ENCODE peak calls at places on chromosomes 16 and 17, in four cellular contexts. F is H1, J is K562, Y is IMR-90. O is an unnamed sample.

GRCh38 chr16:23296994-23297393 is 5.1 kb upstream of the SCNN1B start:
- DNase-seq in F (no peak), J (peak), Y (no peak), O (no peak)

GRCh38 chr17:75822119-75822799 is 21.9 kb downstream of the UNC13D start:
- DNase-seq in F (no peak), J (no peak), Y (no peak), O (no peak)

GRCh38 chr16:69741519-69741918 is 13.2 kb downstream of the NOB1 start:
- DNase-seq in F (no peak), J (no peak), Y (peak), O (no peak)

GRCh38 chr17:76968707-76969597 is 100.7 kb downstream of the MGAT5B start:
- DNase-seq in F (peak), J (peak), Y (no peak), O (no peak)

GRCh38 chr17:49471089-49471683 is 23.9 kb upstream of the NGFR start:
- DNase-seq in F (no peak), J (no peak), Y (no peak), O (no peak)

GRCh38 chr17:65751263-65751662 is 189.8 kb upstream of the AXIN2 start:
- DNase-seq in F (no peak), J (no peak), Y (no peak), O (no peak)

GRCh38 chr17:27226611-27227234 is 67.2 kb upstream of the WSB1 start:
- DNase-seq in F (no peak), J (no peak), Y (peak), O (no peak)

GRCh38 chr16:86389566-86390328 is 120.6 kb upstream of the FOXF1 start:
- DNase-seq in F (no peak), J (no peak), Y (no peak), O (no peak)

GRCh38 chr17:64780096-64781012 is 118.2 kb upstream of the SMURF2 start:
- DNase-seq in F (no peak), J (no peak), Y (no peak), O (no peak)

GRCh38 chr17:20293501-20293900 is 173.8 kb downstream of the LGALS9B start:
- DNase-seq in F (no peak), J (no peak), Y (no peak), O (no peak)

GRCh38 chr16:84925092-84925772 is 86.1 kb downstream of the ZDHHC7 start:
- DNase-seq in F (peak), J (peak), Y (no peak), O (no peak)

GRCh38 chr16:49620158-49620867 is 235.6 kb downstream of the ZNF423 start:
- DNase-seq in F (no peak), J (peak), Y (peak), O (no peak)

GRCh38 chr17:35895602-35896001 is 15.4 kb upstream of the CCL5 start:
- DNase-seq in F (no peak), J (no peak), Y (peak), O (no peak)

GRCh38 chr17:54013117-54013516 is 190.4 kb downstream of the KIF2B start:
- DNase-seq in F (no peak), J (no peak), Y (no peak), O (no peak)

GRCh38 chr16:57960310-57960709 is 10.6 kb downstream of the CNGB1 start:
- DNase-seq in F (no peak), J (no peak), Y (no peak), O (no peak)

GRCh38 chr17:63704259-63704576 is 4.3 kb upstream of the LIMD2 start:
- DNase-seq in F (no peak), J (no peak), Y (no peak), O (no peak)

GRCh38 chr17:77317091-77317519 is 176.3 kb downstream of the SEC14L1 start:
- DNase-seq in F (no peak), J (no peak), Y (no peak), O (no peak)

GRCh38 chr16:69890114-69890890 is 60.8 kb upstream of the CLEC18A start:
- DNase-seq in F (no peak), J (no peak), Y (peak), O (no peak)

GRCh38 chr16:89322381-89323119 is 105.0 kb downstream of the ZNF778 start:
- DNase-seq in F (no peak), J (peak), Y (peak), O (no peak)

GRCh38 chr16:49924078-49924477 is 68.2 kb upstream of the ZNF423 start:
- DNase-seq in F (no peak), J (peak), Y (no peak), O (peak)

GRCh38 chr16:87703835-87704375 is 61.9 kb downstream of the KLHDC4 start:
- DNase-seq in F (no peak), J (no peak), Y (no peak), O (no peak)

GRCh38 chr16:81778861-81779539 is at the start of gene PLCG2:
- DNase-seq in F (no peak), J (peak), Y (no peak), O (no peak)

GRCh38 chr17:50633683-50634082 is 998 bp upstream of the ABCC3 start:
- DNase-seq in F (no peak), J (no peak), Y (no peak), O (no peak)

GRCh38 chr16:85924675-85925074 is 25.7 kb downstream of the IRF8 start:
- DNase-seq in F (no peak), J (no peak), Y (no peak), O (no peak)

GRCh38 chr17:37391146-37391545 is 15.4 kb downstream of the C17orf78 start:
- DNase-seq in F (no peak), J (no peak), Y (peak), O (no peak)

GRCh38 chr17:7912927-7913524 is 3.1 kb downstream of the RNF227 start:
- DNase-seq in F (no peak), J (peak), Y (peak), O (peak)

GRCh38 chr16:977096-977701 is 4.4 kb upstream of the SOX8 start:
- DNase-seq in F (no peak), J (no peak), Y (no peak), O (no peak)
- TF ChIP-seq CHD1 in F (no peak), J (no peak), Y (no peak), O (no peak)

DNA sequence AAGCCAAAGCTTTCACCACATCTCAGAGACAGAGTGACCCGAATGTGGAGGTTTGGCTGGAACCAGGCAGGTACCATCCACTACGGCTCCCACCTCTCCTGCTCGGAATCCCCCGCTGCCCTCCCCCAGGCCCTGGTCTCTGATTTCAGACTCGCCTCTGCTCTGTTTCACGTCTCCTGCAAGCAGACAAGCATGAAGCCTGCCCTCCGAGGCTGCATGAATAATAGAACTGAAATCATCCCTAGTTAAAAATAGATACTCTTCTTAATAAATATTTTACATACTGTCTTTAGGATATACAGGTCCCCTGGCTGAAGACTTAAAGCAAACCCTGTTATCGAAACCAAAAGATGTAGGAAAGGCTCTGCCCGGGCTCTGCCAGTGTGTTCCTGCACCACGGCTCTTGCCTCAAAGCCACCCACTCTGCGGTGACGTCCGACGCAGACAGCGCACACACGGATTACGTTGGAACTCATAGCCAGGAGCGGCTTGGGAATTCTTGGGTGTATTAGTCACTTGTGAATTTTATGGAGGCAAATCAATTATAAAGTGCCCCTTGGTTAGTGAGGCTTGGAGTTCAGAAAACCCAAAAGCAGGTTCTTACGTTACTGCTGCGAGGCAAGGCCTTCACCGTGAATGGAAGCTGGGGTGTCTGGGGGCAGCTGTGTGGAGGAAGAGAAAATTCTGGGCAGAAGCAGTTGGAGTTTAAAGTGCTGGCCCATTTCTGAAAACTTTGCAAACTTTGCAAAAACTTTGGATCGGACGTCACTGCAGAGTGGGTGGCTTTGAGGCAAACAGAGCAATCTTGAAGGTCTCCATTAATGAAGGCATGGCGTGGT is 25.6 kb upstream of the NPTX1 start:
- DNase-seq in F (no peak), J (no peak), Y (peak), O (no peak)
- TF ChIP-seq CHD1 in F (no peak), J (no peak), Y (no peak), O (no peak)

DNA sequence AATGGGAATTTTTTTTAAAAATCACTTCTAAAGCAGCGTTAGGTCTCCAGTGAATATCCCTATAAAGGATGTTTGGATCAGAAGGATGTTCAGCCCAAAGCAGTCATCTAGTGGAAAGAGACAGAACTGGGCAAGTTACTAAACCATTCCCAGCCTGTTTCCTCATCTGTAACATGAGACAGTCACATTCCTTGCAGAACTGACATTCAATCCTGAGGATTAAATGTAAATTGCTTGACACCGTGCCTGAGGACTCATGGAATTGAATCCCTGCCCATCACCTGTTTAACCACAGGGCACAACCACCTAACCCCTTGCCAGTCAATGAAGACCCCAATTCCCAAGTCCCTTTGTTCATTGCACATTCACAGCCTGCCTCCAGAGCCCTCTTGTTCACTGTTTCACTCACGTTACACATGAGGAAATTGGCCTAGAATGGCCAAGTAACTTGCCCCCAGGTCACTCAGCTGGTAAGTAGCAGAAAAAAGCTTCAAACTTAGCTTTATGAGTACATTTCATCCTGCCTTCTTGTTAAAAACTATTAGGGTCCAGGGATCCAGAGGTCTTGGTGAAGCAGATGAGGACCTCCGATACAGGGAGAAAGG is 1.4 kb downstream of the CMTM2 start:
- DNase-seq in F (no peak), J (no peak), Y (peak), O (no peak)
- TF ChIP-seq CHD1 in F (no peak), J (no peak), Y (no peak), O (no peak)

DNA sequence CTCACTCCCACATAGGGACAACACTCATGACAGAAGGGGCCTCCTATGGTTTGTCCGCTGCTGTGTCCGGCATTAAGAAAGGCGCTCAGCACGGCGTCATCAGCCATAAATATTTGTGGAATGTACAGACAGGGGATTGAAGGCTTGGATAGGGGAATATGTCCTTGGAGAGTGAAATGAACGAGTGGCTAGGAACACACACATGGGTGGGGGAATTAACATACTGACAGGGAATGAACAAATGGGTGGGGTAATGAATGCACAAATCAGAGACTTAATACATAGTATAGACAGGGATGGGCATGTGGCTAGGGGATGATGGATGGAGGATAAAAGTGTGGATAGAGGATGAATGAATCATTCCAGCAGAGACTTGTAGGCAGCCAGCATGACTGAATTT is 154.0 kb upstream of the HSBP1 start:
- DNase-seq in F (no peak), J (no peak), Y (peak), O (no peak)
- TF ChIP-seq CHD1 in F (no peak), J (no peak), Y (no peak), O (no peak)

GRCh38 chr17:45413498-45413923 is 19.2 kb downstream of the ARHGAP27 start:
- DNase-seq in F (no peak), J (no peak), Y (no peak), O (no peak)
- TF ChIP-seq CHD1 in F (no peak), J (no peak), Y (no peak), O (no peak)

GRCh38 chr16:4382795-4383357 is 11.2 kb downstream of the VASN start:
- DNase-seq in F (no peak), J (no peak), Y (no peak), O (no peak)
- TF ChIP-seq CHD1 in F (no peak), J (no peak), Y (no peak), O (no peak)

DNA sequence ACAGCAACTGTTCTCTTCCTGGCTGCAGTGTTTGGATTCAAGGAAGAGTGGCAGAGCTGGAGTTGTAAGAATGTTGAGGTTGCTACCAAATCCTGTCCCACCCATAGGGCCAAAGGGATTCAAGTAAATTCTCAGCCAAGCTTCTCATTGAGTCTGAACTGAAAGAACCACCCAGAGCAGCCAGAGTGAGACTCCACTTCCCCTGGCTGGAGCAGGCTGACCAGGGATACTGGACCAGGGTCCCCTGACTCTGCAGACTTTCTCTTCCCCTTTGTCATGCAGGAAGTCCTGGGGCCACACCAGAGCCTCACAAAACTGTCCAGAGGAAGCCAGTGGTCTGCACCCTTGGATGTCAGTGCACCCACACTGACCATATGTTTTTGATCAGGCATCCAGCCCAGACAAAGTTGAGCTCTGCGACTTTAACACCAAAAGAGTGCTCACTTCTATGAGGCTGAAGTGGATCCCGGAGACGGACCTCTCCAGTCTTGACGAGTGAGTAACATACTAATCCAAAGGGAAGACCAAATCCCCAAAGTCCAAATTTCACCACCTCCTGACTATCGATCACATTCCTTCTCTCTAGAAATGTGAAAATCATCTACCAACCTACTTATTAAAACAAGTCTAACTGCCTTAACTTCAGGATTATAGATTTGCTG is 4.1 kb downstream of the NXN start:
- DNase-seq in F (no peak), J (no peak), Y (no peak), O (no peak)
- TF ChIP-seq CHD1 in F (no peak), J (no peak), Y (no peak), O (no peak)

DNA sequence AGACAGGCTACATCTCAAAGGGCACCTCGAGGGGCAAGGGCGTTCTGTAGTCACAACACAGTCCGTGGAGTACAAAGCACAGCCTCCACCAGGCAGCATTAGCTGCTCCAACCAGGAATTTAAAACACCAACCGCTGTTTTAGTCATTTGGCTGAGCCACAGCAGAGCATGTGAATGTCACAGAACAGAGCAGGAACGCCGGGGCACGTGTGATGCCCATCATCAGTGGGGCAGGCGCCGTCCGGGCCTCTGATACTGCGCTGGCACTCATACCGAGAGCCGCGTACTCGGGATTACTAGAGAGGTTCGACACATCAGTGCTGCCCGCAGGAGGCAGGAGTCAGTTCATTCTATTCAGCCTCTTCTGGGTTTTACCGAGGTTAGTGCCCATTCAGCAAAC is 13.8 kb upstream of the MNT start:
- DNase-seq in F (no peak), J (no peak), Y (no peak), O (no peak)
- TF ChIP-seq CHD1 in F (no peak), J (no peak), Y (no peak), O (no peak)

DNA sequence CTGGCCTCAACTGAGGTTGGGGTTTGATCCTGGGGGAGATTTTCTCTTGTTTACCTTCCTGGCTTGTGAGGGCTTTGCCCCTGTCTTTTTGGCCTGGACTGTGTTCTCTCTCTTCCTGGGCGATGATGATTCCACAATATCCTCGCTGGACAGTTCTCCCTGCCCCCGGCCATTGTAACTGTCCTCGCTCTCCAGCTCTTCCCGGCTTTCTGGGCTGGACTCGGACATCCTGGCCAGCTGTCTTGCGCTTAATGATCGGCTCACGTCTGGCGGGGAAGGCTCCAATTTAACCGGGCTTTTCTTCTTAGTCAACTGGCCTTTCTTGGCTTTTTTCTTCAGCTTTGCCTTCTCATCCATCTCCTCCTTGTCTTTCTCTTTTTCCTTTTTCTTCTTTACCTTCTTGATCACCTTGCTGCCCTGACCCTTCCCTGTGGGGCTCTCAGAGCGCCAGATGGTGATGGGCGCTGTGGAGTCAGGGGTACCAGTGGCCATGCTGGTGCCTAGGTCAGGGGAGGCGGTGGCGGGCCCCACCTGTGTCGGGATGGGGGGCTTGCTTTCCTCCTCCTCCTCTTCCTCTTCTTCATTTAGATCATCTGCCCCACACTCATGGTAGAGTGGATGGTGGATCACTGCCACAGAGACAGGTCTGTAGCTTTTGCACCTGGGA is 8.0 kb downstream of the PROCA1 start:
- DNase-seq in F (no peak), J (no peak), Y (no peak), O (no peak)
- TF ChIP-seq CHD1 in F (no peak), J (no peak), Y (no peak), O (no peak)

GRCh38 chr17:11622468-11622867 is 24.2 kb downstream of the DNAH9 start:
- DNase-seq in F (no peak), J (no peak), Y (no peak), O (no peak)

GRCh38 chr17:11624968-11625367 is 26.7 kb downstream of the DNAH9 start:
- DNase-seq in F (no peak), J (no peak), Y (no peak), O (no peak)

GRCh38 chr17:11618861-11619566 is 20.7 kb downstream of the DNAH9 start:
- DNase-seq in F (no peak), J (no peak), Y (no peak), O (no peak)
- TF ChIP-seq CHD1 in F (no peak), J (no peak), Y (no peak), O (no peak)